ENCODE peak calls at places on chromosomes 3 and 15, in eight cellular contexts. R, N, B, J, H, T, X and L are unnamed samples.

GRCh38 chr3:112143251-112143650 is 10.2 kb upstream of the GCSAM start:
- DNase-seq in R (no peak), N (no peak), B (peak; percentile 89), J (no peak), H (no peak), T (no peak), X (no peak), L (no peak)

GRCh38 chr3:132352556-132353143 is 35.4 kb downstream of the ACP3 start:
- DNase-seq in R (no peak), N (peak; percentile 66), B (peak; percentile 74), J (peak; percentile 65), H (peak; percentile 39), T (peak; percentile 84), X (peak; percentile 75), L (no peak)

GRCh38 chr3:188416041-188416440 is 262.1 kb downstream of the LPP start:
- DNase-seq in R (no peak), N (no peak), B (no peak), J (no peak), H (no peak), T (no peak), X (no peak), L (no peak)

GRCh38 chr3:72336821-72337479 is 511.3 kb downstream of the SHQ1 start:
- DNase-seq in R (no peak), N (peak; percentile 59), B (peak; percentile 68), J (peak; percentile 75), H (no peak), T (peak; percentile 46), X (peak; percentile 70), L (no peak)

GRCh38 chr15:67142142-67143092 is 77.0 kb downstream of the SMAD3 start:
- DNase-seq in R (no peak), N (no peak), B (peak; percentile 32), J (no peak), H (no peak), T (no peak), X (no peak), L (no peak)

GRCh38 chr3:56131976-56132590 is 336.2 kb downstream of the ERC2 start:
- DNase-seq in R (no peak), N (no peak), B (peak; percentile 97), J (peak; percentile 69), H (peak; percentile 66), T (peak; percentile 69), X (no peak), L (no peak)

GRCh38 chr3:120144267-120144666 is 50.0 kb upstream of the GSK3B start:
- DNase-seq in R (no peak), N (peak; percentile 72), B (peak; percentile 76), J (no peak), H (no peak), T (peak; percentile 48), X (no peak), L (no peak)

GRCh38 chr3:159635047-159635641 is 353.5 kb upstream of the IL12A start:
- DNase-seq in R (no peak), N (no peak), B (peak; percentile 86), J (no peak), H (no peak), T (peak; percentile 39), X (no peak), L (no peak)

GRCh38 chr3:196726788-196727675 is 12.6 kb upstream of the PAK2 start:
- DNase-seq in R (no peak), N (no peak), B (peak; percentile 73), J (no peak), H (no peak), T (no peak), X (no peak), L (no peak)

GRCh38 chr15:40949756-40950207 is 3.5 kb upstream of the CHAC1 start:
- DNase-seq in R (no peak), N (no peak), B (peak; percentile 29), J (no peak), H (no peak), T (no peak), X (no peak), L (no peak)

GRCh38 chr3:52880047-52880446 is 17.3 kb downstream of the STIMATE start:
- DNase-seq in R (no peak), N (no peak), B (no peak), J (no peak), H (no peak), T (no peak), X (no peak), L (no peak)
- TF ChIP-seq CTCF in R (no peak), N (no peak), B (no peak), J (no peak), H (no peak), T (no peak), X (no peak), L (no peak)

GRCh38 chr3:13068269-13069010 is 4.8 kb downstream of the IQSEC1 start:
- DNase-seq in R (no peak), N (no peak), B (no peak), J (no peak), H (no peak), T (no peak), X (no peak), L (no peak)
- TF ChIP-seq CTCF in R (no peak), N (no peak), B (no peak), J (no peak), H (no peak), T (no peak), X (no peak), L (no peak)

GRCh38 chr3:4492240-4493007 is 724 bp upstream of the ITPR1 start:
- DNase-seq in R (peak; percentile 33), N (peak; percentile 68), B (peak; percentile 86), J (peak; percentile 25), H (no peak), T (peak; percentile 12), X (peak; percentile 57), L (no peak)
- TF ChIP-seq CTCF in R (no peak), N (no peak), B (peak; percentile 2), J (no peak), H (no peak), T (no peak), X (no peak), L (no peak)

GRCh38 chr15:64149424-64150235 is 1.9 kb upstream of the SNX22 start:
- DNase-seq in R (no peak), N (peak; percentile 32), B (peak; percentile 40), J (no peak), H (no peak), T (no peak), X (no peak), L (no peak)
- TF ChIP-seq CTCF in R (no peak), N (no peak), B (peak; percentile 25), J (peak; percentile 32), H (peak; percentile 6), T (no peak), X (no peak), L (no peak)